ENCODE peak calls at places on chromosomes 4 and X, in five cellular contexts. S, D, O, Y and F are unnamed samples.

GRCh38 chr4:1714303-1715001 is 2.3 kb upstream of the SLBP start:
- DNase-seq in S (no peak), D (no peak), O (no peak), Y (no peak), F (no peak)

GRCh38 chr4:91851456-91851855 is 452.3 kb upstream of the GRID2 start:
- DNase-seq in S (no peak), D (no peak), O (no peak), Y (no peak), F (no peak)

GRCh38 chrX:113260474-113260873 is 419.8 kb upstream of the AMOT start:
- DNase-seq in S (no peak), D (no peak), O (no peak), Y (no peak), F (peak)

GRCh38 chr4:36734296-36734695 is 452.9 kb downstream of the DTHD1 start:
- DNase-seq in S (no peak), D (no peak), O (no peak), Y (no peak), F (no peak)

GRCh38 chrX:139803224-139803623 is 95.3 kb upstream of the MCF2 start:
- DNase-seq in S (no peak), D (no peak), O (no peak), Y (no peak), F (no peak)

GRCh38 chr4:171242831-171243230 is 570.4 kb upstream of the GALNTL6 start:
- DNase-seq in S (no peak), D (no peak), O (no peak), Y (no peak), F (no peak)

GRCh38 chr4:171932238-171932637 is 119.0 kb downstream of the GALNTL6 start:
- DNase-seq in S (no peak), D (no peak), O (no peak), Y (no peak), F (no peak)

GRCh38 chr4:152936446-152937279 is 540 bp downstream of the FHDC1 start:
- DNase-seq in S (peak), D (peak), O (no peak), Y (peak), F (no peak)

GRCh38 chrX:2500681-2501151 is at the start of the genes DHRSX and ZBED1:
- DNase-seq in S (no peak), D (peak), O (no peak), Y (peak), F (no peak)

GRCh38 chr4:113588895-113589668 is 172.5 kb downstream of the CAMK2D start:
- DNase-seq in S (peak), D (no peak), O (no peak), Y (no peak), F (no peak)

GRCh38 chr4:119835511-119835910 is 206.9 kb upstream of the PDE5A start:
- DNase-seq in S (peak), D (no peak), O (no peak), Y (no peak), F (no peak)

GRCh38 chr4:54838301-54838700 is 180.5 kb downstream of the KIT start:
- DNase-seq in S (no peak), D (no peak), O (no peak), Y (no peak), F (no peak)

GRCh38 chr4:148445071-148445902 is 3.1 kb upstream of the NR3C2 start:
- DNase-seq in S (no peak), D (peak), O (no peak), Y (peak), F (no peak)

GRCh38 chrX:107167163-107167921 is 38.9 kb downstream of the NUP62CL start:
- DNase-seq in S (no peak), D (no peak), O (no peak), Y (no peak), F (no peak)

GRCh38 chr4:6695660-6696581 is 2.2 kb downstream of the S100P start:
- DNase-seq in S (peak), D (peak), O (no peak), Y (no peak), F (peak)

GRCh38 chrX:19121898-19122640 is at the start of gene ADGRG2:
- DNase-seq in S (peak), D (peak), O (no peak), Y (no peak), F (no peak)

GRCh38 chrX:71366674-71367256 is 608 bp downstream of the TAF1 start:
- DNase-seq in S (peak), D (peak), O (no peak), Y (peak), F (no peak)

GRCh38 chr4:1978226-1978625 is 30.5 kb downstream of the NELFA start:
- DNase-seq in S (no peak), D (no peak), O (no peak), Y (no peak), F (no peak)

GRCh38 chr4:6258026-6258360 is 11.7 kb upstream of the WFS1 start:
- DNase-seq in S (no peak), D (no peak), O (no peak), Y (no peak), F (no peak)

GRCh38 chr4:122219356-122219755 is 67.2 kb downstream of the BLTP1 start:
- DNase-seq in S (no peak), D (no peak), O (no peak), Y (no peak), F (no peak)

GRCh38 chr4:1683371-1683902 is 676 bp downstream of the FAM53A start:
- DNase-seq in S (peak), D (no peak), O (no peak), Y (no peak), F (no peak)

GRCh38 chr4:74120086-74120485 is 21.1 kb upstream of the CXCL2 start:
- DNase-seq in S (no peak), D (no peak), O (no peak), Y (no peak), F (no peak)

GRCh38 chrX:80430826-80431501 is 10.7 kb downstream of the TENT5D start:
- DNase-seq in S (no peak), D (peak), O (no peak), Y (peak), F (no peak)

GRCh38 chr4:2696423-2696822 is 59.7 kb downstream of the TNIP2 start:
- DNase-seq in S (no peak), D (no peak), O (peak), Y (no peak), F (no peak)

GRCh38 chr4:140238353-140239041 is 84.5 kb upstream of the MAML3 start:
- DNase-seq in S (peak), D (peak), O (no peak), Y (no peak), F (no peak)

GRCh38 chr4:101953949-101954348 is 163.4 kb downstream of the BANK1 start:
- DNase-seq in S (peak), D (no peak), O (no peak), Y (no peak), F (peak)

GRCh38 chr4:113404167-113404571 is 354.7 kb downstream of the ANK2 start:
- DNase-seq in S (no peak), D (no peak), O (no peak), Y (no peak), F (peak)

GRCh38 chr4:128570380-128570779 is 239.1 kb upstream of the JADE1 start:
- DNase-seq in S (peak), D (no peak), O (no peak), Y (no peak), F (no peak)

GRCh38 chrX:132533409-132533808 is 44.6 kb upstream of the MBNL3 start:
- DNase-seq in S (no peak), D (no peak), O (no peak), Y (no peak), F (peak)

GRCh38 chr4:151284534-151285245 is 7.7 kb downstream of the PRSS48 start:
- DNase-seq in S (no peak), D (no peak), O (no peak), Y (no peak), F (no peak)

GRCh38 chr4:95546866-95547707 is 1.7 kb downstream of the UNC5C start:
- DNase-seq in S (no peak), D (peak), O (no peak), Y (no peak), F (no peak)

GRCh38 chrX:141405878-141406492 is 163.7 kb upstream of the SPANXC start:
- DNase-seq in S (peak), D (no peak), O (no peak), Y (no peak), F (no peak)

GRCh38 chr4:34323549-34324325 is 1920.6 kb downstream of the ARAP2 start:
- DNase-seq in S (peak), D (no peak), O (no peak), Y (no peak), F (no peak)
- TF ChIP-seq MXI1 in S (no peak), D (no peak), O (no peak), Y (no peak), F (no peak)

GRCh38 chr4:86448891-86449290 is 89.0 kb upstream of the MAPK10 start:
- DNase-seq in S (no peak), D (no peak), O (no peak), Y (no peak), F (no peak)
- TF ChIP-seq MXI1 in S (no peak), D (no peak), O (no peak), Y (no peak), F (no peak)

DNA sequence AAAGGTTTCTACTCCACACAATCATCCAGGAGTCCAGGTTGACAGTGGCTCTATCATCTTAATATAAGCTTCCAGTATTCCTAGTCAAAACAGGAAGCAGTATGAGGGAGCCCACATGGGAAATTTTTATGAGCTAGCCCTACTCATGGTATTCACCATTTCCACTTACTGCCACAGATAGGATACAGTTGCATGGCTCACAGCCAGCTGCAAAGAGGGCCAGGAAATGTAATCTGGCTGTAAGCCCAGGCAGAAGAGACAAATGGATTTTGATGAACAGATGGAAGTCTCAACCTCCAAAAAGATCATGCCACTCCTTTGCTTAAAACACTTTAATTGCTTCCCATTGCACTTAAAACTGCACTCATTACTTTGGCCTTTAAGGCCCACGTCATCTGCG is 150.6 kb downstream of the ADAMTS3 start:
- DNase-seq in S (peak), D (peak), O (no peak), Y (no peak), F (no peak)
- TF ChIP-seq MXI1 in S (no peak), D (peak), O (no peak), Y (no peak), F (no peak)

DNA sequence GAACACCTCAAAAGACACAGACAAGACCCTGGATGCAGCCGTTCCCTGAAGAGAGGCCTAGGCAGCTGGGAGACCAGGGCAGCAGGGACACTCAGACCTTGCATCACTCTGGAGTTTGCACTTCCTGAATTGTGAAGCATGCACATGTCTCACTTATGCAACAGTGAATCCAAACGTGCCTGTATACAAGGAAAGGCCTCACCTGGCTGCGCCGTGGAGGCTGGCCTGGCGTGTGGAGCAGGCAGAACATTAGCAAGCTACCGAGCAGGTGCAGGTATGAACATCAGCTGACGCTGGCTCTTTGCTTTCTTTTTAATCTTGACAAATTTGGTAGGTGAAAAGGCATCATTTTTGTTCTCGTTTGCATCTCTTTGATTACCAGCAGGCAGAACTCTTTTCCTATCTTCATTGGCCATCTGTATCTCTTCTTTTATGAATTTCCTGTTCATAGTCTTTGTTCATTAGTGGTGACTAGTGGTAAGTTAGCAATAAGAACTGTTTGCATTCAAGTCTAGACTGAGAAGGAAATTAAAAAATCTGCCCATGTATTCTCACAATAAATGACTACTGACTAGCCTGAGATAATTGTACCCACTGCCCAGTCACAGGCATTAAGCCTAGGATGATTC is 37.2 kb upstream of the IRAK1 start:
- DNase-seq in S (peak), D (no peak), O (no peak), Y (no peak), F (peak)
- TF ChIP-seq MXI1 in S (no peak), D (no peak), O (no peak), Y (no peak), F (peak)

GRCh38 chr4:25361253-25361652 is 15.8 kb upstream of the ANAPC4 start:
- DNase-seq in S (no peak), D (no peak), O (no peak), Y (no peak), F (no peak)

GRCh38 chr4:25368315-25368714 is 8.7 kb upstream of the ANAPC4 start:
- DNase-seq in S (no peak), D (no peak), O (no peak), Y (no peak), F (peak)

GRCh38 chr4:25370242-25370641 is 6.8 kb upstream of the ANAPC4 start:
- DNase-seq in S (no peak), D (no peak), O (no peak), Y (no peak), F (no peak)

GRCh38 chr4:25367877-25368276 is 9.2 kb upstream of the ANAPC4 start:
- DNase-seq in S (no peak), D (no peak), O (no peak), Y (no peak), F (no peak)

DNA sequence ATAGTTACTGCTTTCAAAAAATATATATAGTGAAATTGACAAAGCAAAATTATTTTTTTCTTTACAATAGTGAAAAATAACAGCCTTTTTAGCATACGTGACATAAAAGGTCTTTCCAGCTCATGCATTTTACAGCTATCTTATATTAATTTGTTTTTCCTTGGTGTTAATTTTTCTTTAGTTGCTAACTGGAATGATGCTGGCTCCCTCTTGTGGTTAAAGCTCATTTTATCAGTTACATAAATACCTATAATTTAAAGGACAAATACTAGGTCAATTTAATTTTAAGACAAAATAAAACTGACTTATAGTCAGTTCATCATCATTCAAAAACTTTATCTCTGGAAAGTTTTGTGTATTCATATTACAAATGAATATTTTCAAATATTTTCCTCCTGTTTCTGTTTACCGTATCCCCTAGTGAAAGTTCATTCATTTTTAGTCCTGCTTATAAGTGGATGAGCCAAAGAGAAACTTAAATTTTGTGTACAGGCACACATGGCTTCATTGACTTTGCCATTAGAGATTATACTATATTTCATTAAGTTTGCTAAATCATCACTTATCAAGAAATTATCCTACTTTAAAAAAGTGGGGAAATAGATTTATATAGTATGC is 9.9 kb upstream of the ANAPC4 start:
- DNase-seq in S (peak), D (peak), O (no peak), Y (no peak), F (no peak)
- TF ChIP-seq MXI1 in S (no peak), D (no peak), O (no peak), Y (no peak), F (no peak)

GRCh38 chrX:12974217-12974796 is 603 bp upstream of the TMSB4X start:
- DNase-seq in S (peak), D (peak), O (no peak), Y (peak), F (no peak)
- TF ChIP-seq MXI1 in S (no peak), D (no peak), O (no peak), Y (no peak), F (no peak)